ENCODE peak calls at places on chromosomes 5 and 9, in four cellular contexts. W is HCT116, Y is HepG2, T is GM23338. Q is an unnamed sample.

GRCh38 chr5:103774736-103775135 is 212.1 kb upstream of the NUDT12 start:
- DNase-seq in W (no peak), Y (no peak), T (no peak), Q (no peak)

GRCh38 chr5:1315709-1316587 is 21.1 kb upstream of the TERT start:
- DNase-seq in W (no peak), Y (peak), T (peak), Q (peak)

GRCh38 chr9:127897194-127897692 is 2.2 kb downstream of the ST6GALNAC6 start:
- DNase-seq in W (no peak), Y (peak), T (peak), Q (no peak)

GRCh38 chr9:69542942-69543704 is 129.0 kb downstream of the APBA1 start:
- DNase-seq in W (no peak), Y (no peak), T (peak), Q (no peak)

GRCh38 chr9:98994226-98995058 is 50.7 kb downstream of the COL15A1 start:
- DNase-seq in W (no peak), Y (no peak), T (no peak), Q (no peak)

GRCh38 chr9:37529111-37529510 is 43.4 kb downstream of the POLR1E start:
- DNase-seq in W (no peak), Y (no peak), T (no peak), Q (no peak)

GRCh38 chr9:38200431-38200830 is 131.4 kb upstream of the SHB start:
- DNase-seq in W (no peak), Y (no peak), T (no peak), Q (no peak)

GRCh38 chr5:13601152-13601551 is 343.3 kb downstream of the DNAH5 start:
- DNase-seq in W (no peak), Y (no peak), T (no peak), Q (no peak)

GRCh38 chr5:60280943-60281342 is 387.4 kb upstream of the PDE4D start:
- DNase-seq in W (no peak), Y (no peak), T (no peak), Q (no peak)

GRCh38 chr9:7653262-7653661 is 146.3 kb downstream of the DMAC1 start:
- DNase-seq in W (no peak), Y (no peak), T (no peak), Q (peak)

GRCh38 chr9:14062449-14063187 is 251.3 kb downstream of the NFIB start:
- DNase-seq in W (no peak), Y (no peak), T (no peak), Q (no peak)

GRCh38 chr5:180688326-180689070 is 39.1 kb upstream of the FLT4 start:
- DNase-seq in W (no peak), Y (no peak), T (no peak), Q (no peak)

GRCh38 chr5:141841781-141842180 is 36.4 kb downstream of the PCDH1 start:
- DNase-seq in W (no peak), Y (no peak), T (no peak), Q (no peak)
- TF ChIP-seq POLR2AphosphoS5 in W (no peak), Y (no peak), T (no peak), Q (no peak)

GRCh38 chr5:164007062-164007461 is 501.6 kb downstream of the MAT2B start:
- DNase-seq in W (no peak), Y (no peak), T (no peak), Q (no peak)
- TF ChIP-seq REST in W (no peak), Y (no peak), T (peak), Q (peak)

DNA sequence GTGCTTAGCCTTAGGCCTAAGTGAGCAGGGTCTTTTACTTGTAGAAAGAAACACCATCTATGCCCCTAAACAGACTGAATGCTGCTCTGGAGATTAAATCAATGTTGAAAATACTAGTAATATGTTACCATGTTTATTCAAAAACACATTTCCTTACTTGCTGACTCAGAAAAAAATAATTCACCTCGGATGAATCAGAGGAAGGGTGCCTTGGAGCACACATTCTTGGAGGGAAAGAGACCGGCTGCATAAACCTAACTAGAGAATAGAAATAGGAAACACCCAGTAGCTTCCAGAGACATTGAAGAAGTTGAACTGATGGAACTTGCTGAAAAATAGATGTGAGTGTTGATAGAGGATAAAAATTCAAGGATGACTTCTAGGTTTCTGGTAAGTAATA is 77.0 kb upstream of the MINAR2 start:
- DNase-seq in W (no peak), Y (no peak), T (no peak), Q (no peak)
- TF ChIP-seq POLR2AphosphoS5 in W (no peak), Y (no peak), T (no peak), Q (no peak)

GRCh38 chr9:122642226-122642625 is 15.2 kb downstream of the OR1B1 start:
- DNase-seq in W (no peak), Y (no peak), T (no peak), Q (no peak)
- TF ChIP-seq REST in W (peak), Y (peak), T (peak), Q (peak)

GRCh38 chr5:134466241-134467069 is 54.8 kb upstream of the CDKN2AIPNL start:
- DNase-seq in W (peak), Y (peak), T (peak), Q (peak)
- TF ChIP-seq POLR2AphosphoS5 in W (peak), Y (no peak), T (no peak), Q (no peak)

Q was measured in HL-60.